ENCODE peak calls at places on chromosomes 6 and 20, in five cellular contexts. P is GM12865; J is T-helper 17 cell; E is stimulated activated CD4-positive, alpha-beta T cell treated with anti-CD3 and anti-CD28 coated beads, Interleukin-15, amount 100 ng/mL, for 1 hour; S is D341Med. V is an unnamed sample.

GRCh38 chr6:42307141-42307470 is 89.4 kb upstream of the MRPS10 start:
- DNase-seq in S (no peak), J (no peak), P (no peak), E (no peak), V (no peak)

GRCh38 chr6:121932071-121933009 is 467.1 kb upstream of the HSF2 start:
- DNase-seq in S (peak; percentile 20), P (no peak), J (no peak), E (no peak), V (peak; percentile 69)

GRCh38 chr6:21341910-21342309 is 251.6 kb upstream of the SOX4 start:
- DNase-seq in E (no peak), S (no peak), J (no peak), P (no peak), V (no peak)

GRCh38 chr6:143271024-143271423 is 179.5 kb downstream of the ADAT2 start:
- DNase-seq in E (no peak), S (no peak), P (no peak), J (no peak), V (no peak)

GRCh38 chr6:91383207-91383606 is 796.3 kb upstream of the MAP3K7 start:
- DNase-seq in E (no peak), J (no peak), P (no peak), S (no peak), V (no peak)

GRCh38 chr6:50853924-50854323 is 35.3 kb downstream of the TFAP2B start:
- DNase-seq in J (no peak), E (no peak), P (no peak), S (no peak), V (no peak)

GRCh38 chr6:52227495-52227894 is 16.8 kb downstream of the IL17F start:
- DNase-seq in P (peak; percentile 97), J (no peak), E (peak; percentile 13), S (no peak), V (no peak)

GRCh38 chr6:150177260-150178246 is 34.7 kb downstream of the PPP1R14C start:
- DNase-seq in E (no peak), J (no peak), S (no peak), P (no peak), V (no peak)

GRCh38 chr6:35099116-35099515 is 42.0 kb downstream of the TCP11 start:
- DNase-seq in S (no peak), E (no peak), J (no peak), P (no peak), V (no peak)

GRCh38 chr6:1316482-1317220 is 4.8 kb downstream of the FOXQ1 start:
- DNase-seq in J (no peak), P (no peak), E (no peak), S (peak; percentile 69), V (peak; percentile 38)

GRCh38 chr6:83514877-83515466 is 2.6 kb downstream of the PRSS35 start:
- DNase-seq in J (no peak), P (peak; percentile 68), S (peak; percentile 44), E (no peak), V (peak; percentile 59)

GRCh38 chr6:90285611-90286381 is 10.8 kb downstream of the BACH2 start:
- DNase-seq in P (peak; percentile 92), S (no peak), J (no peak), E (no peak), V (no peak)

GRCh38 chr20:57801046-57801445 is 91.2 kb upstream of the PMEPA1 start:
- DNase-seq in S (no peak), P (no peak), J (no peak), E (no peak), V (no peak)